ENCODE peak calls at places on chromosomes 16 and 17, in nine cellular contexts. K is substantia nigra; B is fibroblast of villous mesenchyme; R is mucosa of gallbladder; Z is NCI-H460; L is H9; S is NCI-H1092 treated with DMSO at 0.1 percent for 48 hours; D is stimulated activated naive CD8-positive, alpha-beta T cell treated with anti-CD3 and anti-CD28 coated beads, Interleukin-15, Interleukin-2, amounts not matched to agents 100 U/mL and 50 U/mL, for 24 hours; P is RWPE2. Y is an unnamed sample.

GRCh38 chr16:4290236-4290830 is 17.5 kb upstream of the TFAP4 start:
- DNase-seq in K (no peak), B (peak), R (no peak), Z (peak), L (no peak), S (peak), D (no peak), P (no peak), Y (peak)

GRCh38 chr17:48373130-48373844 is 56.7 kb downstream of the SKAP1 start:
- DNase-seq in K (no peak), B (no peak), R (no peak), Z (no peak), L (no peak), S (no peak), D (no peak), P (no peak), Y (no peak)

GRCh38 chr17:78999056-78999768 is 10.4 kb downstream of the CANT1 start:
- DNase-seq in K (no peak), B (no peak), R (no peak), Z (no peak), L (no peak), S (no peak), D (no peak), P (no peak), Y (no peak)

GRCh38 chr17:66395961-66396360 is 93.5 kb downstream of the PRKCA start:
- DNase-seq in K (no peak), B (no peak), R (no peak), Z (no peak), L (no peak), S (no peak), D (no peak), P (no peak), Y (no peak)

GRCh38 chr17:62780273-62780672 is 27.8 kb downstream of the MARCHF10 start:
- DNase-seq in K (no peak), B (no peak), R (peak), Z (no peak), L (peak), S (peak), D (no peak), P (no peak), Y (no peak)

GRCh38 chr16:11034005-11034404 is 89.6 kb downstream of the CLEC16A start:
- DNase-seq in K (no peak), B (peak), R (peak), Z (no peak), L (no peak), S (no peak), D (no peak), P (no peak), Y (no peak)

GRCh38 chr17:76659928-76660614 is 16.5 kb upstream of the ST6GALNAC1 start:
- DNase-seq in K (no peak), B (peak), R (no peak), Z (peak), L (no peak), S (no peak), D (no peak), P (no peak), Y (no peak)

GRCh38 chr17:56038136-56038535 is 115.1 kb upstream of the ANKFN1 start:
- DNase-seq in K (no peak), B (no peak), R (no peak), Z (no peak), L (no peak), S (no peak), D (no peak), P (no peak), Y (no peak)

GRCh38 chr17:50207792-50208567 is 6.5 kb upstream of the COL1A1 start:
- DNase-seq in K (no peak), B (no peak), R (no peak), Z (no peak), L (peak), S (no peak), D (no peak), P (peak), Y (no peak)